ENCODE peak calls at places on chromosomes 6 and 20, in four cellular contexts. U is mesendoderm, S is lung, M is cardiac muscle cell. I is an unnamed sample. For H3K4me1, the result is how much of the 10 kb centered on the place peaks cover.

GRCh38 chr6:79868098-79868722 is 79.1 kb downstream of the ELOVL4 start:
- DNase-seq in U (peak), S (no peak), M (peak), I (peak)

GRCh38 chr6:129546702-129547101 is 163.3 kb downstream of the ARHGAP18 start:
- DNase-seq in M (no peak), S (no peak), U (no peak), I (no peak)

GRCh38 chr6:11769816-11770545 is 8.6 kb downstream of the ADTRP start:
- DNase-seq in M (no peak), S (no peak), U (peak), I (no peak)

GRCh38 chr6:44494011-44494501 is 106.5 kb downstream of the CDC5L start:
- DNase-seq in M (peak), U (peak), S (no peak), I (no peak)

GRCh38 chr6:157672726-157673412 is 150.2 kb upstream of the SNX9 start:
- DNase-seq in U (no peak), M (no peak), S (no peak), I (no peak)

GRCh38 chr6:28005975-28006374 is 48.9 kb downstream of the OR2B6 start:
- DNase-seq in S (no peak), U (peak), M (no peak), I (no peak)

GRCh38 chr20:21808863-21809664 is 103.6 kb downstream of the PAX1 start:
- DNase-seq in M (no peak), U (peak), S (no peak), I (peak)

GRCh38 chr6:143055213-143055612 is 5.5 kb upstream of the AIG1 start:
- DNase-seq in M (no peak), S (no peak), U (no peak), I (no peak)

GRCh38 chr20:47719625-47720024 is 65.7 kb downstream of the SULF2 start:
- DNase-seq in U (no peak), S (no peak), M (no peak), I (no peak)

GRCh38 chr6:21265264-21266044 is 328.1 kb upstream of the SOX4 start:
- DNase-seq in S (no peak), U (no peak), M (no peak), I (no peak)

GRCh38 chr20:36854343-36855240 is 21.3 kb upstream of the TLDC2 start:
- DNase-seq in U (no peak), S (no peak), M (no peak), I (no peak)

GRCh38 chr20:36856691-36857635 is 19.0 kb upstream of the TLDC2 start:
- DNase-seq in M (peak), U (no peak), S (no peak), I (peak)

GRCh38 chr20:36852187-36852586 is 23.8 kb upstream of the TLDC2 start:
- DNase-seq in S (no peak), U (no peak), M (no peak), I (peak)

GRCh38 chr20:36856196-36856595 is 19.7 kb upstream of the TLDC2 start:
- DNase-seq in S (no peak), M (peak), U (no peak), I (no peak)

GRCh38 chr20:36855241-36855657 is 20.7 kb upstream of the TLDC2 start:
- DNase-seq in M (no peak), U (no peak), S (no peak), I (no peak)
- H3K4me1 ChIP-seq in M (under half), U (under half), S (under half), I (under half)

DNA sequence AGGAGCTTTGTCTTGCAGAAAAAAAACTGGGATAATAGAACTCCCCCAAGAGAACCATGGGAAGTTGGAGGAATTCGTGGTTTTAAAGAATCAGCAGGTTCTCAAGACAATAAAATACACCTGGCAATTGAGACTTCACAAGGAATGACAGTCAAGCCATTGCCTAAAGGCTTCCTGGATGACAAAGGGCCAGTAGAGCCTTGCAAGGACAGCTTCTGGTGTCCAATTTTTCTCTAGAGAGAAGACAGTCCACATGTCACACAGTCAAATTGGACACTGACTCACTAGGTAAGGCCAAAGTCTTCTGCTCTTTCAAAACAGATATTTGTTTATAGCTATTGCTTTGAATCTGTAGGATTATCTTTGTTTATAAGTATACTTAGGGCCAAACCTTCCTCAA is 80.3 kb upstream of the BMP5 start:
- DNase-seq in S (no peak), M (no peak), U (no peak), I (no peak)
- H3K27ac ChIP-seq in S (no peak), M (no peak), U (no peak), I (no peak)

DNA sequence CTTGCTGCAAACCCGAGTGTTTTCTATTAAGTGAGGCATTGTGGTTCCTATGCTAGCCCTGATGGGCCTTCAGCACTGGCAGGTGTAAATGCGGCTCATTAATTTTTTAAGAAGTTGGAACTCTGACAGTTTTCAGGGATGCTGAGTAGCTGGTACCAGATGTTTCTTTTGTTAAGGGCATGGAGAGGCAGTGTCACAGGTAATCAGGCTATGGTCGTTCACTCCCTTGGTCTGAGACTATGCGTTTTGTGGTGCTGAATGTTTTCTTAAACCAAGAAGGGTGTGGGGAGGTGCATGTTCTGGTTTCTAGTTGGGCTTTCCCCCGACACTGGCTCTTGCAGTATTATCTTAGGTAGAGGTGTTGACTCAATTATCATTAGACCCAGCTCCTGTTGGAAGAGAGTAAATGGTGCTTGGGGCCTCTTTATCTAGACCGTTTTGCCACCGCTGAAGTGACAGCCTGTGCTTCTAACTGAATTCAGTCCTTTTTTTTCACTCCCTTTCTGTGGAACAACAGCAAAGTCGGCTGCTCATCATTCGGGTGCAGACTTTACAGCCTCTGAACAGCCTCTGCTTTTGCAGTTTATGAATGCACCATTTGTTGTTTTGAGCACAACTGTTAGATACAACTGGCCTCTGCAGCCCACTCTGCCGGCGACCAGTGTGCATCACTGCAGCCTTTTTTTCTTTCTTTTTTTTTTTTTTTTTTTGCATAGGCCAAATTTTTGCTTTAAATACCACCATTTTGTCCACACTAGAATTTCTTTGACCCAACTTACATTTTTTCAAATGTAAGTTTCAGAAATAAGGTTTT is 35.6 kb downstream of the RREB1 start:
- DNase-seq in M (peak), S (no peak), U (peak), I (no peak)
- H3K4me1 ChIP-seq in M (half or more), S (under half), U (under half), I (under half)

GRCh38 chr20:51359401-51359800 is 183.1 kb downstream of the NFATC2 start:
- DNase-seq in M (no peak), S (no peak), U (no peak), I (no peak)

GRCh38 chr20:51362254-51362653 is 180.3 kb downstream of the NFATC2 start:
- DNase-seq in U (no peak), S (no peak), M (no peak), I (no peak)

GRCh38 chr20:51361258-51361657 is 181.3 kb downstream of the NFATC2 start:
- DNase-seq in M (no peak), S (no peak), U (no peak), I (no peak)

GRCh38 chr20:51359947-51360346 is 182.6 kb downstream of the NFATC2 start:
- DNase-seq in M (no peak), S (no peak), U (no peak), I (no peak)

GRCh38 chr20:51360451-51361230 is 181.9 kb downstream of the NFATC2 start:
- DNase-seq in U (no peak), S (no peak), M (peak), I (no peak)
- H3K27ac ChIP-seq in U (no peak), S (no peak), M (no peak), I (no peak)

GRCh38 chr6:36122495-36123269 is 7.6 kb upstream of the MAPK13 start:
- DNase-seq in U (no peak), S (no peak), M (no peak), I (no peak)
- H3K4me1 ChIP-seq in U (under half), S (under half), M (under half), I (under half)

DNA sequence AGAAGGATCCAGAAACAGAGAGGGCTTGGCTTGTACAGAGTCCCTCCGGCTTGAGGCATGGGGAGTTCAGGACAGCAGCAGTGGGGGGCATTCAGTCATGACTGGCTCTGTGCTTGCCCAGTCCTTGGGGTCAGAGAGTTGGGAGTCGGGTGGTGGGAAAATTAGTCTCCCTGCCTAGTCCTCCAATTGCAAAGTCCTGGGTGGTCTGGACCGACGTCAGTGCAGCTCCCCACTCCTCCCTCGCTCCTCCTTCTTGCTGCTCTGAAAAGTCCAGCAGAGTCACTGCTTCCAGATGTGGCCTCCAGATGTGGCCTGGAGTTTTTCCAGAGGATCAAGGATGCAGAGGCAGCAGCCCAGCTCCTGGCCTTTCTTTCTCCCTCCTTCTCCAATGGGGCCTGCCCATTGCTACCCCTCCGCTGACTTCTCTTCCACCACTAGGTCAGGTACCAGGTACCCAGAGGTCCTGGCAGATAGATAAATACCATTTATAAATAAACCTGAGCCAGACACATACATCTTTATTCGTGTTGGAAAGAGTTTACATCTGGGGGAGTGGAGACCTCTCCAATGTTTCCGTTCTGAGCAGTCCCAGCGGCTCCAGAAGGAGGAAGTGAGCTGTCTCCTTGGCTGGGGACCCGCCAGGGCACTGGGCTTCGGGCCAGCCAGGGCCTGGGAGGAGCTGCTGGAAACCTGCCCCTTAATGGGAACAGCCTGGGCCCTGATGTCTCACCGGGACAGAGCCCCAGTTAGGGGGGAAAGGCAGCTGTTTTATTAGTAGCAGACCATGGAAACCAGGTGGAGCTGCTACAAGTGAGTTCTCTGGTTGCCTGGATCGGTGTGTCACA is 49.0 kb upstream of the RNF24 start:
- DNase-seq in U (peak), S (peak), M (peak), I (no peak)
- H3K27ac ChIP-seq in U (peak), S (peak), M (peak), I (no peak)

GRCh38 chr6:31479933-31480535 is 17.9 kb upstream of the MICB start:
- DNase-seq in U (no peak), S (no peak), M (no peak), I (no peak)

GRCh38 chr6:31489046-31489445 is 8.9 kb upstream of the MICB start:
- DNase-seq in M (no peak), S (no peak), U (no peak), I (no peak)

GRCh38 chr6:31483392-31483791 is 14.6 kb upstream of the MICB start:
- DNase-seq in M (no peak), U (no peak), S (no peak), I (no peak)

GRCh38 chr6:31480574-31480973 is 17.4 kb upstream of the MICB start:
- DNase-seq in M (no peak), S (no peak), U (no peak), I (no peak)

DNA sequence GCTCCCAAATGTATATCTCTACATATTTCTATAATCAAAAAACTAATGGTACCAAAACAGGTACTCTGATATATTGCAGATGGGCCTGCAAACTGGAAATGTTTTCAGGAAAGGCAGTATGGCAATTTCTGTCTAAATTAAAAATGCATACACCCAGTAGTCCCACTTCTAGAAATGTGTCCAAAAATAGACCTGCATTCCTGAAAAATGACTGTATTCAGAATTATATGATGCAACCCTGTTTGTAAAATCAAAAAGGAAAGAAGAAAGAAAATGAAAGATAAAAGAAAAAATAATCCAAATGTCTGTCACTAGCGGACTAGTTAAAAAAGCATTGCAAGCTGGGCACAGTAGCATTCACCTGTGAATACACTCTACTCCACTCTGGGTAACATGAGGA is 12.9 kb upstream of the MICB start:
- DNase-seq in M (peak), S (no peak), U (no peak), I (no peak)
- H3K4me1 ChIP-seq in M (under half), S (under half), U (under half), I (under half)

DNA sequence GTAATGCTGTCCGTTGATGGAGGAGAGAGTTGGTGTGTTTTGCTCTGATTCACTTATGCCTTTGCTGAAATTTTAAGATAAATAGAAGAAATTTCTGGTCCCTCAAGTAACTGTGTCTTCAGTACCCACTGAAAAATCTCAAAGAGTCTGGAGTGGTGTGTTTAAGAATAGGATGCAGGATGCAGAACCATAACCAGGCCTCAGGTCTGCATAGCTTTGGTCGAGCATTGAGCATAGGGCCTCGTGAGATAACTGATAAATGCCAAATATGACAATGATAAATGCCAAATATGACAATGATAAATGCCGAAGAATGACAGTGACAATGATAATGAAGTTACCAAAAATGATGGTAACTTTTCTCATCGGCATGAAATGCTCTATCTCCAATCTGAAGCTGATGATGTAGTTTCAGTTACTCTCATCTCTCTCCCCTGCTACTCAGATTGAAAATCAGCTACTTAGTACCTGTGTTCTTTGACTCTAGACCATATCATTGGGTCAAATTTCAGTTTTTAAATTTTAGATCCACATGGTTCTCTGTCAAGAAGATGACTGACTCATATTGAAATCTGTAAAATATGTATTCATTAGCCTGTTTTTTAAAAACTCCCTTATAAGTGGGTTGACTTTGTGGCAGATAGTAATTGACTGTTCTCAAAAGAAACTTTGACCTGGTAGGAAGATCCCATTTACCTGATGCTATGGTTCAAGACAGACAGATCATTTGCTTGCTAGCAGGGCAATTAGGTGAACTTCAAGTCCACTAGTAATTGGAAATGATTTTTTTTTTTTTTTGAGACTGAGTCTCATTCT is 96.6 kb downstream of the SLC16A10 start:
- DNase-seq in S (no peak), M (no peak), U (no peak), I (no peak)
- H3K27ac ChIP-seq in S (no peak), M (no peak), U (no peak), I (no peak)

DNA sequence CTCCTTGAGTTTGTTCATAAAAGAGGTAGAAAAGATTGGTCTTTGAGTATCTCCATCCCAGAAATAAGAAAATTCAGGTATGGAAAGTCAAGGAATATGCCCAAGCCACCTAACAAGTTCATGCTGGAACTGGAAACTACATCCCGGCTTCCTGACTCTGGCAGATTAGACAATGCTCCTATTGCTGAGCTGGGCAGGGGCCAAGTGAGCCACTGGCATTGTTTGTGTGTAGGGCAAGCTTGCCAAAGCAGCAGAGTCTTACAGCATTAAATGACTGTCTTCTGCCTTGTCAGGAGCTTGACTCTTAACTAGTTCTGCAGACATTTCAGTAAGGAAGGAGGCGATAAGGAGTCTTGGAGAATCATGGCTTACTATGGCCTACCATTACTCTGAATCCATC is 30.0 kb downstream of the PRDM1 start:
- DNase-seq in S (no peak), M (no peak), U (no peak), I (no peak)
- H3K4me1 ChIP-seq in S (under half), M (under half), U (under half), I (under half)

I was measured in OCI-LY7.